ENCODE peak calls at places on chromosomes 5 and 9, in nine cellular contexts. K is GM23248; H is CD8-positive, alpha-beta memory T cell; F is hepatocyte; U is IMR-90; I is mammary epithelial cell; M is RWPE2; T is right atrium auricular region; L is gastrocnemius medialis. S is an unnamed sample. For H3K9me3 and H3K4me1, the result is how much of the 10 kb centered on the place peaks cover.

GRCh38 chr9:124622882-124623281 is 115.7 kb upstream of the NR5A1 start:
- DNase-seq in K (no peak), T (no peak), F (no peak), M (no peak), L (no peak), H (no peak), U (no peak), I (no peak), S (no peak)

GRCh38 chr9:2411459-2412215 is 209.9 kb upstream of the VLDLR start:
- DNase-seq in F (no peak), L (no peak), T (no peak), H (no peak), M (no peak), U (no peak), I (no peak), K (peak), S (no peak)

GRCh38 chr5:6597557-6597956 is 35.3 kb downstream of the NSUN2 start:
- DNase-seq in I (no peak), K (no peak), M (no peak), T (peak), L (no peak), H (no peak), U (no peak), F (no peak), S (no peak)

GRCh38 chr9:76415154-76415553 is 20.9 kb upstream of the RFK start:
- DNase-seq in U (no peak), H (no peak), F (no peak), I (no peak), K (no peak), M (no peak), L (no peak), T (no peak), S (no peak)

GRCh38 chr5:26024774-26025173 is 1013.6 kb downstream of the CDH9 start:
- DNase-seq in H (no peak), L (no peak), K (no peak), F (no peak), U (no peak), M (no peak), T (no peak), I (no peak), S (no peak)

GRCh38 chr5:95731571-95732554 is 727 bp downstream of the RHOBTB3 start:
- DNase-seq in I (peak), M (peak), F (peak), L (peak), T (no peak), H (peak), U (peak), K (peak), S (peak)

GRCh38 chr9:89670114-89670513 is 65.3 kb downstream of the GADD45G start:
- DNase-seq in K (no peak), I (no peak), T (no peak), H (no peak), L (no peak), U (no peak), M (no peak), F (no peak), S (peak)

GRCh38 chr5:163564321-163564924 is 59.0 kb downstream of the MAT2B start:
- DNase-seq in M (no peak), K (peak), U (peak), F (peak), H (peak), L (peak), I (peak), T (peak), S (peak)

GRCh38 chr5:34534237-34535108 is 121.7 kb upstream of the RAI14 start:
- DNase-seq in T (no peak), M (no peak), H (no peak), I (peak), L (no peak), K (peak), U (peak), F (peak), S (no peak)

GRCh38 chr5:173714551-173715428 is 98.3 kb upstream of the BOD1 start:
- DNase-seq in M (no peak), H (no peak), L (peak), F (no peak), U (peak), I (peak), K (peak), T (no peak), S (no peak)

GRCh38 chr5:97936246-97936645 is 753.2 kb upstream of the RIOK2 start:
- DNase-seq in K (no peak), U (no peak), L (no peak), I (no peak), M (no peak), T (no peak), F (no peak), H (no peak), S (no peak)

GRCh38 chr9:17135578-17135904 is 701 bp downstream of the CNTLN start:
- DNase-seq in H (no peak), M (no peak), U (no peak), T (no peak), F (no peak), I (no peak), L (no peak), K (no peak), S (no peak)

GRCh38 chr5:81789033-81789432 is 38.1 kb upstream of the SSBP2 start:
- DNase-seq in K (peak), H (no peak), M (no peak), T (no peak), F (peak), U (peak), L (peak), I (peak), S (no peak)

GRCh38 chr5:39892708-39893107 is 467.9 kb upstream of the DAB2 start:
- DNase-seq in T (no peak), F (no peak), H (no peak), I (peak), L (no peak), M (no peak), K (peak), U (no peak), S (no peak)

GRCh38 chr9:93092171-93092991 is 3.6 kb upstream of the CARD19 start:
- DNase-seq in H (no peak), M (peak), T (peak), U (no peak), F (peak), L (peak), K (no peak), I (no peak), S (no peak)

GRCh38 chr9:92934321-92934720 is 13.0 kb upstream of the FGD3 start:
- DNase-seq in M (no peak), I (no peak), K (no peak), F (no peak), L (no peak), U (no peak), H (no peak), T (no peak), S (no peak)

GRCh38 chr5:114658179-114658578 is 296.3 kb downstream of the KCNN2 start:
- DNase-seq in F (peak), I (no peak), L (no peak), M (no peak), U (no peak), T (no peak), K (no peak), H (no peak), S (no peak)

GRCh38 chr9:122331523-122331927 is 39.3 kb upstream of the PTGS1 start:
- DNase-seq in T (no peak), H (no peak), L (no peak), U (no peak), I (no peak), K (no peak), F (no peak), M (no peak), S (no peak)

GRCh38 chr9:81578606-81579005 is 110.7 kb downstream of the TLE1 start:
- DNase-seq in U (peak), I (no peak), M (no peak), F (no peak), H (no peak), K (peak), L (no peak), T (no peak), S (no peak)

GRCh38 chr5:127068771-127069330 is 4.5 kb downstream of the C5orf63 start:
- DNase-seq in F (no peak), U (peak), T (no peak), L (no peak), I (no peak), M (no peak), H (no peak), K (peak), S (no peak)

GRCh38 chr9:37239224-37239859 is 119.0 kb downstream of the ZCCHC7 start:
- DNase-seq in H (no peak), L (no peak), K (peak), M (no peak), T (no peak), F (no peak), U (no peak), I (no peak), S (no peak)

GRCh38 chr9:18601956-18602355 is 128.0 kb downstream of the ADAMTSL1 start:
- DNase-seq in F (no peak), M (no peak), U (peak), I (no peak), T (no peak), H (no peak), K (peak), L (no peak), S (no peak)

GRCh38 chr5:173745123-173745522 is 128.7 kb upstream of the BOD1 start:
- DNase-seq in T (no peak), M (no peak), H (no peak), L (no peak), K (no peak), F (no peak), U (no peak), I (no peak), S (no peak)

GRCh38 chr9:125649315-125649714 is 57.7 kb downstream of the MAPKAP1 start:
- DNase-seq in I (peak), M (peak), U (peak), L (no peak), K (peak), T (no peak), F (no peak), H (no peak), S (no peak)

GRCh38 chr5:146620031-146620662 is 104.2 kb upstream of the GPR151 start:
- DNase-seq in U (no peak), T (no peak), I (no peak), H (no peak), L (no peak), F (no peak), M (no peak), K (no peak), S (no peak)

GRCh38 chr5:139709587-139710369 is 61.6 kb downstream of the CXXC5 start:
- DNase-seq in I (no peak), M (no peak), T (no peak), K (no peak), U (no peak), L (no peak), H (peak), F (peak), S (no peak)

GRCh38 chr5:145479271-145479670 is 355.9 kb downstream of the PRELID2 start:
- DNase-seq in K (peak), F (no peak), H (no peak), I (no peak), T (no peak), M (no peak), L (no peak), U (no peak), S (no peak)

GRCh38 chr5:43855418-43855817 is 252.4 kb downstream of the NNT start:
- DNase-seq in U (no peak), I (no peak), T (no peak), K (no peak), L (no peak), M (no peak), F (no peak), H (no peak), S (no peak)

GRCh38 chr5:169013208-169013728 is 287.7 kb downstream of the SLIT3 start:
- DNase-seq in L (no peak), I (peak), K (no peak), H (no peak), M (no peak), F (no peak), T (no peak), U (no peak), S (no peak)

GRCh38 chr5:133936611-133937015 is 31.8 kb downstream of the C5orf15 start:
- DNase-seq in I (no peak), T (no peak), K (no peak), L (no peak), F (no peak), M (peak), H (no peak), U (no peak), S (no peak)

GRCh38 chr5:94692610-94693009 is 74.1 kb downstream of the SLF1 start:
- DNase-seq in L (no peak), K (no peak), F (no peak), U (no peak), I (no peak), T (no peak), H (no peak), M (no peak), S (no peak)

GRCh38 chr5:113106821-113107220 is 130.2 kb downstream of the DCP2 start:
- DNase-seq in U (no peak), F (no peak), M (no peak), K (no peak), H (no peak), I (no peak), T (no peak), L (no peak), S (no peak)

GRCh38 chr5:154764967-154765366 is 9.8 kb downstream of the LARP1 start:
- DNase-seq in M (no peak), T (no peak), K (no peak), U (no peak), I (no peak), H (no peak), F (no peak), L (no peak), S (no peak)

GRCh38 chr5:179319741-179320281 is 25.4 kb downstream of the ADAMTS2 start:
- DNase-seq in H (no peak), F (peak), T (no peak), U (peak), M (peak), K (peak), I (no peak), L (peak), S (no peak)

GRCh38 chr5:126826619-126827215 is 49.8 kb downstream of the LMNB1 start:
- DNase-seq in F (no peak), K (no peak), H (no peak), U (no peak), T (no peak), L (no peak), I (peak), M (no peak), S (no peak)

GRCh38 chr9:4741365-4742031 is 496 bp upstream of the AK3 start:
- DNase-seq in T (no peak), H (peak), K (peak), M (no peak), U (no peak), I (peak), F (peak), L (peak), S (peak)

GRCh38 chr5:141355641-141356040 is 820 bp downstream of the PCDHGA4 start:
- DNase-seq in F (no peak), H (no peak), M (no peak), L (no peak), I (no peak), U (no peak), K (no peak), T (no peak), S (no peak)

GRCh38 chr5:141354900-141355469 is at the start of gene PCDHGA4:
- DNase-seq in M (no peak), H (no peak), F (no peak), L (no peak), K (peak), I (no peak), U (peak), T (no peak), S (no peak)

GRCh38 chr5:141359790-141360426 is at the start of gene PCDHGB2:
- DNase-seq in T (no peak), K (peak), L (no peak), M (no peak), H (no peak), U (peak), I (no peak), F (no peak), S (peak)

GRCh38 chr5:141356950-141357349 is 2.1 kb downstream of the PCDHGA4 start:
- DNase-seq in H (no peak), L (no peak), F (no peak), K (no peak), U (no peak), T (no peak), I (no peak), M (no peak), S (no peak)

DNA sequence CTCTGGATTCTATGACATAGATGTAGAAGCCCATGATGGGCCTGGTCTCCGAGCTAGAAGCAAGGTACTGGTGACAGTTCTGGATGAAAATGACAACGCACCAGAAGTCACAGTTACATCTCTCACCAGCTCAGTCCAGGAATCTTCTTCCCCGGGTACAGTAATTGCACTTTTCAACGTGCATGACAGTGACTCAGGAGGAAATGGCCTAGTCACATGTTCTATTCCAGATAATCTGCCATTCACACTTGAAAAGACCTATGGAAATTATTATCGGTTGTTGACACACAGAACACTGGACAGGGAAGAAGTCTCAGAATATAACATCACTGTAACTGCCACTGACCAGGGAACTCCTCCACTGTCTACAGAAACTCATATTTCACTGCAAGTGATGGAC is 1.3 kb downstream of the PCDHGA4 start:
- DNase-seq in I (no peak), K (no peak), H (no peak), F (no peak), M (no peak), T (no peak), L (no peak), U (no peak), S (no peak)
- H3K9me3 ChIP-seq in I (under half), K (under half), H (under half), F (under half), M (under half), T (half or more), L (under half), U (half or more), S (under half)

GRCh38 chr9:131745611-131746010 is 5.7 kb upstream of the RAPGEF1 start:
- DNase-seq in F (no peak), L (no peak), K (no peak), U (no peak), I (no peak), H (no peak), T (no peak), M (no peak), S (no peak)
- H3K4me3 ChIP-seq in F (no peak), L (no peak), K (no peak), U (no peak), I (no peak), H (no peak), T (no peak), M (no peak), S (no peak)

GRCh38 chr9:116693233-116693731 is 6.2 kb downstream of the TRIM32 start:
- DNase-seq in T (no peak), L (no peak), H (no peak), M (no peak), F (no peak), U (peak), K (peak), I (peak), S (no peak)
- H3K4me1 ChIP-seq in T (under half), L (half or more), H (under half), M (under half), F (under half), U (under half), K (half or more), I (under half), S (under half)

GRCh38 chr5:150945501-150945900 is 40.7 kb upstream of the ZNF300 start:
- DNase-seq in K (peak), M (no peak), U (peak), T (no peak), H (no peak), L (no peak), F (no peak), I (peak), S (no peak)
- H3K9me3 ChIP-seq in K (under half), M (under half), U (under half), T (half or more), H (under half), L (under half), F (under half), I (under half), S (under half)

GRCh38 chr5:53479656-53480473 is 564 bp upstream of the FST start:
- DNase-seq in I (peak), T (no peak), M (peak), L (peak), H (no peak), F (peak), U (peak), K (peak), S (no peak)

GRCh38 chr5:53481354-53481886 is 991 bp downstream of the FST start:
- DNase-seq in M (no peak), K (peak), T (no peak), L (no peak), I (no peak), U (peak), H (no peak), F (no peak), S (no peak)

GRCh38 chr5:53481887-53482716 is 1.7 kb downstream of the FST start:
- DNase-seq in K (peak), H (peak), F (peak), M (peak), U (peak), L (peak), T (peak), I (peak), S (peak)

GRCh38 chr5:53479045-53479655 is 1.3 kb upstream of the FST start:
- DNase-seq in U (peak), F (peak), I (no peak), K (no peak), M (no peak), T (no peak), H (no peak), L (no peak), S (no peak)

GRCh38 chr5:53480474-53481353 is at the start of gene FST:
- DNase-seq in M (no peak), I (peak), F (peak), H (no peak), T (no peak), L (no peak), U (peak), K (peak), S (no peak)
- H3K4me3 ChIP-seq in M (peak), I (peak), F (peak), H (peak), T (peak), L (peak), U (peak), K (peak), S (peak)

GRCh38 chr9:133890583-133890982 is 101.5 kb downstream of the VAV2 start:
- DNase-seq in H (no peak), M (no peak), I (no peak), T (no peak), K (no peak), F (no peak), L (no peak), U (no peak), S (no peak)
- H3K4me1 ChIP-seq in H (under half), M (under half), I (under half), T (under half), K (under half), F (half or more), L (under half), U (under half), S (under half)

GRCh38 chr5:80142996-80143395 is 107.8 kb downstream of the THBS4 start:
- DNase-seq in T (peak), L (no peak), H (no peak), K (no peak), I (no peak), F (no peak), U (no peak), M (no peak), S (no peak)

GRCh38 chr5:80141681-80142080 is 106.5 kb downstream of the THBS4 start:
- DNase-seq in I (no peak), M (no peak), T (no peak), H (no peak), K (no peak), L (no peak), F (no peak), U (no peak), S (no peak)

GRCh38 chr5:80146036-80146435 is 109.8 kb downstream of the SERINC5 start:
- DNase-seq in F (no peak), T (peak), K (no peak), I (no peak), H (no peak), L (no peak), U (no peak), M (no peak), S (no peak)

GRCh38 chr5:80141147-80141671 is 106.1 kb downstream of the THBS4 start:
- DNase-seq in L (peak), H (no peak), T (peak), K (peak), I (no peak), U (peak), F (peak), M (no peak), S (peak)

DNA sequence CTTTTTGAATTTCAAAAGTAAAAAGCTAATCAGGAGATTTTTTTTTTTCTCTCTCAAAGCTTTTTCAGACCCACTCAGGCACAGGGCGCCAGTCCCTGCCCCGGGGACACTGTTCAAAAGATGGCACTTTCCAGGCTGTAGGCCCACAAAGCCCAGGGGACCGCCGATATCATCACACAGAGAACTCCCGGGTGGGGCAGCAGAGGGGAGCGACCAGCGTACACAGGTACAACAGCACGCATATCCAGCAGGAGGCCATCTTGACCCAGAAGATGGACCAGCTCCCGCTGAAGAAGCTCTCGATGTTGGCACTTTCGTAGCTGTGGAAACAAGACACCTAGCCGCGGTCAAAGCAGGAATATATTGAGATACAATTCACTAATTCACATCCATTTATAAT is 108.3 kb downstream of the THBS4 start:
- DNase-seq in L (no peak), U (no peak), T (peak), I (no peak), K (no peak), H (no peak), M (no peak), F (no peak), S (no peak)
- H3K9me3 ChIP-seq in L (under half), U (under half), T (under half), I (under half), K (under half), H (under half), M (under half), F (under half), S (under half)

S was measured in small intestine.